ENCODE peak calls at places on chromosomes 12 and 14, in nine cellular contexts. V, W, R, O, B, Z, F, I and U are unnamed samples.

GRCh38 chr12:14356147-14356546 is 9.3 kb upstream of the ATF7IP start:
- DNase-seq in B (no peak), I (no peak), W (no peak), F (no peak), Z (no peak), V (no peak), R (no peak), O (no peak), U (no peak)

GRCh38 chr12:118061011-118061875 is at the start of gene WSB2:
- DNase-seq in F (peak), W (peak), R (peak), I (peak), B (peak), O (peak), V (peak), Z (peak), U (peak)

GRCh38 chr12:26149963-26150362 is 25.1 kb upstream of the BHLHE41 start:
- DNase-seq in F (no peak), Z (no peak), I (no peak), B (no peak), R (no peak), W (no peak), O (no peak), V (no peak), U (no peak)

GRCh38 chr14:90060312-90060964 is 1.4 kb upstream of the KCNK13 start:
- DNase-seq in F (no peak), R (peak), Z (peak), V (peak), W (peak), B (no peak), I (no peak), O (peak), U (peak)

GRCh38 chr14:95156153-95156764 is 1.1 kb downstream of the DICER1 start:
- DNase-seq in F (no peak), B (no peak), V (peak), W (peak), Z (peak), R (peak), I (no peak), O (peak), U (peak)

GRCh38 chr12:117854339-117855012 is 114.3 kb downstream of the KSR2 start:
- DNase-seq in R (peak), O (peak), I (no peak), Z (peak), B (no peak), V (peak), W (peak), F (no peak), U (peak)

GRCh38 chr14:73777420-73777819 is 63.2 kb upstream of the PNMA1 start:
- DNase-seq in R (no peak), B (peak), I (no peak), F (no peak), V (peak), O (peak), W (no peak), Z (peak), U (no peak)

GRCh38 chr12:108850854-108851573 is 6.4 kb downstream of the SSH1 start:
- DNase-seq in Z (no peak), W (peak), R (no peak), B (peak), F (no peak), I (no peak), O (no peak), V (peak), U (peak)

GRCh38 chr12:110844551-110845395 is 2.0 kb upstream of the CCDC63 start:
- DNase-seq in F (no peak), R (no peak), Z (no peak), W (no peak), B (no peak), V (no peak), O (no peak), I (no peak), U (peak)

GRCh38 chr12:1795221-1795784 is 25.1 kb upstream of the LRTM2 start:
- DNase-seq in I (no peak), V (no peak), Z (peak), F (no peak), O (peak), B (no peak), W (no peak), R (no peak), U (no peak)

GRCh38 chr12:108694812-108695278 is 36.5 kb downstream of the CORO1C start:
- DNase-seq in O (no peak), W (peak), R (no peak), V (no peak), B (no peak), I (peak), F (no peak), Z (no peak), U (no peak)

GRCh38 chr12:53482626-53483165 is 16.6 kb downstream of the MAP3K12 start:
- DNase-seq in R (no peak), W (no peak), Z (peak), O (peak), I (no peak), V (no peak), F (no peak), B (peak), U (no peak)

GRCh38 chr14:53549956-53550355 is 396.8 kb upstream of the DDHD1 start:
- DNase-seq in V (no peak), B (no peak), Z (no peak), W (no peak), I (no peak), F (no peak), O (no peak), R (no peak), U (no peak)

GRCh38 chr14:33406766-33407165 is 468.1 kb downstream of the NPAS3 start:
- DNase-seq in I (no peak), Z (no peak), V (no peak), O (no peak), F (no peak), R (no peak), W (no peak), B (no peak), U (no peak)

GRCh38 chr14:96905825-96906224 is 108.6 kb downstream of the VRK1 start:
- DNase-seq in V (peak), R (no peak), O (no peak), B (no peak), F (no peak), Z (no peak), W (no peak), I (no peak), U (peak)

GRCh38 chr12:81727387-81727786 is 31.8 kb downstream of the PPFIA2 start:
- DNase-seq in F (no peak), Z (no peak), R (no peak), I (no peak), W (no peak), V (no peak), O (no peak), B (no peak), U (no peak)

GRCh38 chr12:107344035-107344808 is 250.9 kb upstream of the CRY1 start:
- DNase-seq in O (no peak), W (peak), F (no peak), V (no peak), Z (peak), B (no peak), R (no peak), I (no peak), U (peak)

GRCh38 chr14:104116544-104117340 is 21.6 kb upstream of the KIF26A start:
- DNase-seq in F (peak), W (no peak), R (peak), O (peak), Z (peak), I (no peak), V (no peak), B (no peak), U (no peak)

GRCh38 chr14:105089746-105090492 is 24.7 kb upstream of the GPR132 start:
- DNase-seq in O (no peak), R (no peak), F (peak), V (no peak), I (no peak), Z (no peak), B (peak), W (no peak), U (no peak)

GRCh38 chr12:69107541-69107940 is 131.8 kb upstream of the CPSF6 start:
- DNase-seq in I (no peak), B (no peak), V (no peak), W (no peak), F (no peak), O (no peak), R (no peak), Z (no peak), U (no peak)

GRCh38 chr14:91400696-91401095 is 16.9 kb downstream of the CCDC88C start:
- DNase-seq in V (no peak), I (no peak), Z (no peak), R (no peak), W (no peak), F (no peak), B (no peak), O (no peak), U (peak)

GRCh38 chr12:34397591-34398365 is 375.5 kb downstream of the ALG10 start:
- DNase-seq in I (peak), V (no peak), F (peak), Z (peak), W (no peak), O (peak), B (peak), R (no peak), U (no peak)

GRCh38 chr14:88488081-88488480 is 66.7 kb downstream of the PTPN21 start:
- DNase-seq in I (no peak), F (no peak), B (no peak), W (no peak), R (no peak), O (no peak), V (no peak), Z (no peak), U (no peak)

GRCh38 chr12:4607056-4607455 is 41.8 kb downstream of the AKAP3 start:
- DNase-seq in O (no peak), V (no peak), B (no peak), I (no peak), R (no peak), F (no peak), Z (no peak), W (no peak), U (peak)

GRCh38 chr12:47038270-47038748 is 41.1 kb upstream of the PCED1B start:
- DNase-seq in I (no peak), R (no peak), B (no peak), O (no peak), Z (no peak), F (no peak), W (no peak), V (no peak), U (peak)

GRCh38 chr12:63802012-63802608 is 22.4 kb downstream of the RXYLT1 start:
- DNase-seq in Z (no peak), F (no peak), I (no peak), O (no peak), R (no peak), V (peak), W (no peak), B (no peak), U (peak)

GRCh38 chr12:124543052-124543590 is 24.3 kb downstream of the NCOR2 start:
- DNase-seq in W (peak), V (peak), R (peak), F (no peak), Z (no peak), B (no peak), I (no peak), O (peak), U (peak)

GRCh38 chr14:81366259-81366658 is 33.9 kb downstream of the STON2 start:
- DNase-seq in R (no peak), I (no peak), Z (peak), O (no peak), W (no peak), V (no peak), B (no peak), F (no peak), U (no peak)

GRCh38 chr12:63816031-63816430 is 28.5 kb upstream of the SRGAP1 start:
- DNase-seq in I (no peak), Z (no peak), O (no peak), F (no peak), B (no peak), V (peak), W (no peak), R (no peak), U (no peak)

GRCh38 chr12:120652671-120653435 is 12.4 kb downstream of the CABP1 start:
- DNase-seq in B (no peak), I (no peak), R (no peak), V (no peak), W (no peak), F (no peak), Z (no peak), O (no peak), U (no peak)

GRCh38 chr14:40623641-40624040 is 983.0 kb upstream of the LRFN5 start:
- DNase-seq in I (no peak), V (no peak), F (no peak), Z (no peak), W (no peak), R (no peak), O (no peak), B (no peak), U (no peak)

GRCh38 chr12:4984971-4985370 is 58.7 kb upstream of the KCNA5 start:
- DNase-seq in V (no peak), R (no peak), I (no peak), F (no peak), B (no peak), W (no peak), Z (no peak), O (no peak), U (no peak)

GRCh38 chr14:64159588-64159987 is 134.6 kb downstream of the ESR2 start:
- DNase-seq in B (no peak), Z (no peak), V (peak), W (no peak), I (no peak), F (no peak), O (peak), R (no peak), U (no peak)

GRCh38 chr12:52146822-52147366 is 44.9 kb downstream of the KRT80 start:
- DNase-seq in F (no peak), O (no peak), R (peak), V (no peak), I (no peak), B (no peak), Z (peak), W (no peak), U (no peak)

GRCh38 chr14:36430662-36431084 is 89.4 kb downstream of the NKX2-1 start:
- DNase-seq in Z (no peak), R (no peak), I (no peak), W (no peak), V (no peak), F (no peak), B (no peak), O (no peak), U (no peak)

GRCh38 chr12:7142057-7142644 is 12.0 kb downstream of the CLSTN3 start:
- DNase-seq in O (peak), W (peak), I (no peak), Z (peak), V (peak), B (no peak), R (peak), F (no peak), U (peak)

GRCh38 chr12:38385492-38385864 is 68.9 kb downstream of the ALG10B start:
- DNase-seq in F (no peak), R (no peak), Z (no peak), V (no peak), B (no peak), I (no peak), O (no peak), W (no peak), U (no peak)

GRCh38 chr12:132491349-132491663 is 1.4 kb downstream of the FBRSL1 start:
- DNase-seq in B (no peak), O (no peak), W (no peak), F (no peak), I (no peak), R (no peak), V (no peak), Z (no peak), U (no peak)
- H3K4me3 ChIP-seq in B (peak), O (peak), W (peak), F (peak), I (peak), R (peak), V (peak), Z (peak), U (peak)

GRCh38 chr14:37597538-37598084 is 2.2 kb downstream of the TTC6 start:
- DNase-seq in Z (peak), B (peak), F (peak), O (peak), I (no peak), V (no peak), W (no peak), R (peak), U (no peak)
- H3K4me3 ChIP-seq in Z (peak), B (no peak), F (peak), O (no peak), I (no peak), V (no peak), W (no peak), R (no peak), U (no peak)

DNA sequence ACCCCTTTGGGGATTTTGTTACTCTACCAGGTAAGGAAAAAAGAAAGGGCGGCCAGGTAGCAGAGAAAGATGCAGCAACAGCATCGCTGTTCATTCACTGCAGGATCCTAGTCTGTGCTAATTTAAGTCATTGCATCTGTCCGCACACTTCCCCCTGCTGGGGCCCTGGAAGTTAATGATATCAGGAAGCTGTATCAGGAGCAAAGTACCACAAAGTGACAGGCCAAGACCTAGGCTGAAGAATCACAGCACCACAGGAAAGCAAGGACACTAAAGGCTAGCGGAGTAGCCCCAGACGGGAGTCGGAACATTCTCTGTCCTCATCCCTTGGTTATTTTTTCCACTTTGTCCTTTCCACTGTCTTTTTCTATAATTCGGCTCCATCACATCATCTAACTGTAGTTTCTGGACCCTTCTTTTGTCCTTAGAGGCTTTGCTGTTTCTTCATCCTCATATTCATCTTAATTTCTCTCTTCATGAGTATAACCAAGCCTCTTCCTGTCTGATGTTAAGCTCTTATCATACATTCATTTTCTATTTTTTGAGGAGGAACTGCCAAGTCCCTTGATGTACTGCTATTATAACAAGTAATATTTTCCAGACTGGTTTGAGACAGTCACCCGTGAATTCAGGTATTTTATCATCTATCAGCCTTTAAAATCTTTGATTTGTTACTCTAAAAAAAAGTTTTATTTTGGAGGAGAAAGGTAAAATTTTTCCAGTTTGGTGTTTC is 28.4 kb downstream of the DUSP16 start:
- DNase-seq in R (no peak), I (no peak), B (no peak), W (no peak), V (no peak), F (no peak), O (no peak), Z (no peak), U (no peak)
- H3K4me3 ChIP-seq in R (no peak), I (no peak), B (no peak), W (no peak), V (no peak), F (no peak), O (no peak), Z (no peak), U (no peak)

GRCh38 chr12:102957339-102958050 is at the start of gene ASCL1:
- DNase-seq in W (no peak), R (no peak), Z (peak), O (peak), F (no peak), I (no peak), B (no peak), V (no peak), U (peak)
- H3K4me3 ChIP-seq in W (peak), R (no peak), Z (peak), O (peak), F (peak), I (peak), B (peak), V (no peak), U (peak)

DNA sequence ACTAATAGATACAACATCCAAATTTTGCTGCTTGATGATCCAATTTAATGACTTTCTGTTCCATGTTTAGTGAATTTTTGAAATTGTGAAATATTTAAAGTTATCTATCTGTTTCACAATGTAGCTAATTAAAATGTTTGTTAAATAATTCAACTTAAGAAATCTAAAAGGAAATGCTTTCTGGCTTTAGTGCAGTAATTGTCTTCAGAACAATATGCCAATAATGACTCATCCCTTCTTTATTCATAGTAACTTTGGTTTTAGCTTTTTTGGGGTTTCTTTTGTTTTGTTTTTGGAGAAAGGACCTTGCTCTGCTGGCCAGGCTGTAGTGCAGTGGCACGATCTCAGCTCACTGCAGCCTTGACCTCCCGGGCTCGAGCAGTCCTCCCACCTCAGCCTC is 479.2 kb upstream of the RGS6 start:
- DNase-seq in F (no peak), I (no peak), W (no peak), V (no peak), O (no peak), Z (no peak), B (no peak), R (no peak), U (peak)
- H3K4me3 ChIP-seq in F (no peak), I (no peak), W (no peak), V (no peak), O (no peak), Z (no peak), B (no peak), R (no peak), U (no peak)

DNA sequence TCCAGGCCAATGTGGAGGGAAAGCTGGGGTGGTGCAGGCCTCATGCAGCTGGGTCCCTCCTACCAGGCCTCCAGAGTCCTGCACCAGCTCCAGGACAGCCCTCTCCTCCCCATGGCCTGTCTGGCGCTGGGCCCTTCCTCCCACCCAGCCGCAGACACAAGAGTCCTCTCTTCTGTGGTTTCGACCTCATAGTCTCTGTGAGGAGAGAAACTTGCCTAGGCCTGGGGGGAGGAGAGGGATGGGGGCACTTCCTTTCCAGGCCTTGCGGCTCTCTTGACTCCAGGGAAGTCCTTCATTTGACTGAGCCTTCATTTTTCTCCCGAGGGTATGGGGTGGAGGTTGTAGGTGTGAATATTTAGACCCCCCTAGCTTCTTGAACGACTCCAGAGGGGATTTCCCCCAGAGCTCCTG is 2.3 kb downstream of the MMP14 start:
- DNase-seq in B (no peak), F (no peak), W (peak), I (no peak), O (peak), V (no peak), R (no peak), Z (no peak), U (peak)
- H3K4me3 ChIP-seq in B (peak), F (peak), W (peak), I (peak), O (peak), V (no peak), R (no peak), Z (peak), U (peak)